ENCODE peak calls at places on chromosomes 12 and 14, in seven cellular contexts. R, G, P, E, M, X and B are unnamed samples.

GRCh38 chr12:33763331-33763730 is 259.0 kb upstream of the ALG10 start:
- DNase-seq in P (no peak), G (no peak), M (no peak), X (no peak), E (no peak), R (no peak), B (no peak)

GRCh38 chr12:108798551-108799221 is 58.7 kb downstream of the SSH1 start:
- DNase-seq in P (no peak), X (peak; percentile 77), M (peak; percentile 48), G (no peak), R (no peak), E (no peak), B (no peak)

GRCh38 chr12:132476421-132476820 is 13.5 kb upstream of the FBRSL1 start:
- DNase-seq in G (no peak), X (no peak), R (no peak), M (no peak), P (no peak), E (no peak), B (no peak)

GRCh38 chr14:70871001-70871400 is 36.3 kb upstream of the PCNX1 start:
- DNase-seq in X (no peak), R (no peak), P (no peak), G (no peak), M (no peak), E (no peak), B (no peak)

GRCh38 chr12:122182887-122183587 is at the start of gene LRRC43:
- DNase-seq in X (peak; percentile 36), R (peak; percentile 51), E (no peak), P (no peak), M (peak; percentile 50), G (peak; percentile 82), B (no peak)

GRCh38 chr12:10361622-10362021 is 28.2 kb downstream of the KLRK1 start:
- DNase-seq in E (no peak), P (no peak), G (no peak), X (no peak), M (no peak), R (no peak), B (no peak)

GRCh38 chr14:53924754-53925153 is 31.9 kb downstream of the BMP4 start:
- DNase-seq in X (no peak), E (no peak), G (no peak), M (peak; percentile 59), P (no peak), R (no peak), B (no peak)

GRCh38 chr14:22554706-22555572 is 34.1 kb downstream of the DAD1 start:
- DNase-seq in M (no peak), G (no peak), X (no peak), P (no peak), R (no peak), E (no peak), B (no peak)

GRCh38 chr14:69658664-69659261 is 47.4 kb downstream of the SUSD6 start:
- DNase-seq in G (no peak), M (no peak), E (no peak), P (no peak), R (no peak), X (no peak), B (no peak)